ENCODE peak calls at places on chromosome 22, in six cellular contexts. F is fibroblast of lung, C is H1, B is neural progenitor cell, V is A549, P is mammary epithelial cell. X is an unnamed sample.

GRCh38 chr22:40436460-40437431 is 66.4 kb downstream of the SGSM3 start:
- DNase-seq in F (peak; percentile 80), C (no peak), B (peak; percentile 68), V (peak; percentile 70), P (peak; percentile 44), X (peak; percentile 70)

GRCh38 chr22:35452351-35452781 is 52.4 kb downstream of the MCM5 start:
- DNase-seq in F (no peak), C (no peak), B (no peak), V (no peak), P (no peak), X (no peak)

GRCh38 chr22:40676644-40677043 is 2.6 kb upstream of the MCHR1 start:
- DNase-seq in F (no peak), C (no peak), B (no peak), V (no peak), P (peak; percentile 74), X (no peak)

GRCh38 chr22:39994046-39994565 is 648 bp upstream of the FAM83F start:
- DNase-seq in F (no peak), C (no peak), B (no peak), V (no peak), P (no peak), X (no peak)

GRCh38 chr22:46064966-46065666 is 85.2 kb upstream of the PPARA start:
- DNase-seq in F (peak; percentile 51), C (no peak), B (no peak), V (no peak), P (peak; percentile 58), X (no peak)

GRCh38 chr22:17085277-17086091 is 684 bp downstream of the IL17RA start:
- DNase-seq in F (peak; percentile 4), C (no peak), B (peak; percentile 48), V (no peak), P (peak; percentile 21), X (no peak)

GRCh38 chr22:47918276-47918928 is 1156.0 kb downstream of the TBC1D22A start:
- DNase-seq in F (no peak), C (no peak), B (no peak), V (no peak), P (no peak), X (no peak)

GRCh38 chr22:43313497-43314474 is 29.4 kb downstream of the SCUBE1 start:
- DNase-seq in F (no peak), C (no peak), B (peak; percentile 28), V (no peak), P (no peak), X (no peak)

GRCh38 chr22:17631076-17631565 is 2.6 kb upstream of the ATP6V1E1 start:
- DNase-seq in F (no peak), C (no peak), B (no peak), V (no peak), P (no peak), X (no peak)

GRCh38 chr22:47009304-47010101 is 247.1 kb downstream of the TBC1D22A start:
- DNase-seq in F (no peak), C (no peak), B (no peak), V (no peak), P (no peak), X (no peak)

GRCh38 chr22:41405588-41405987 is 23.8 kb downstream of the TEF start:
- DNase-seq in F (no peak), C (no peak), B (no peak), V (no peak), P (no peak), X (no peak)

GRCh38 chr22:30609260-30610185 is 2.5 kb downstream of the TCN2 start:
- DNase-seq in F (peak; percentile 88), C (no peak), B (no peak), V (peak; percentile 59), P (peak; percentile 89), X (peak; percentile 82)

GRCh38 chr22:39778055-39778454 is 115.5 kb downstream of the ENTHD1 start:
- DNase-seq in F (no peak), C (no peak), B (no peak), V (no peak), P (no peak), X (no peak)

GRCh38 chr22:35894937-35895708 is 133.5 kb downstream of the RBFOX2 start:
- DNase-seq in F (peak; percentile 95), C (no peak), B (peak; percentile 17), V (peak; percentile 37), P (peak; percentile 99), X (no peak)

GRCh38 chr22:34502821-34503220 is 563.1 kb upstream of the ISX start:
- DNase-seq in F (no peak), C (no peak), B (no peak), V (no peak), P (peak; percentile 85), X (no peak)

GRCh38 chr22:49853981-49854791 is 542 bp downstream of the ZBED4 start:
- DNase-seq in F (peak; percentile 27), C (no peak), B (peak; percentile 68), V (peak; percentile 21), P (peak; percentile 29), X (peak; percentile 51)

GRCh38 chr22:36741204-36741793 is 34.6 kb downstream of the IFT27 start:
- DNase-seq in F (peak; percentile 10), C (no peak), B (peak; percentile 30), V (peak; percentile 36), P (no peak), X (no peak)

GRCh38 chr22:27588273-27588672 is 213.3 kb downstream of the MN1 start:
- DNase-seq in F (no peak), C (no peak), B (no peak), V (no peak), P (no peak), X (no peak)

GRCh38 chr22:48781391-48781790 is 1046.3 kb downstream of the BRD1 start:
- DNase-seq in F (no peak), C (no peak), B (no peak), V (no peak), P (no peak), X (no peak)

GRCh38 chr22:43411981-43412807 is at the start of gene MPPED1:
- DNase-seq in F (no peak), C (no peak), B (peak; percentile 65), V (no peak), P (no peak), X (no peak)

GRCh38 chr22:39348909-39349505 is 784 bp upstream of the SYNGR1 start:
- DNase-seq in F (no peak), C (no peak), B (peak; percentile 25), V (no peak), P (no peak), X (no peak)

GRCh38 chr22:38570841-38571364 is 920 bp upstream of the DMC1 start:
- DNase-seq in F (no peak), C (no peak), B (peak; percentile 70), V (peak; percentile 28), P (peak; percentile 43), X (no peak)

GRCh38 chr22:40855104-40855959 is 1.1 kb downstream of the ST13 start:
- DNase-seq in F (peak; percentile 29), C (no peak), B (peak; percentile 8), V (no peak), P (peak; percentile 35), X (no peak)

DNA sequence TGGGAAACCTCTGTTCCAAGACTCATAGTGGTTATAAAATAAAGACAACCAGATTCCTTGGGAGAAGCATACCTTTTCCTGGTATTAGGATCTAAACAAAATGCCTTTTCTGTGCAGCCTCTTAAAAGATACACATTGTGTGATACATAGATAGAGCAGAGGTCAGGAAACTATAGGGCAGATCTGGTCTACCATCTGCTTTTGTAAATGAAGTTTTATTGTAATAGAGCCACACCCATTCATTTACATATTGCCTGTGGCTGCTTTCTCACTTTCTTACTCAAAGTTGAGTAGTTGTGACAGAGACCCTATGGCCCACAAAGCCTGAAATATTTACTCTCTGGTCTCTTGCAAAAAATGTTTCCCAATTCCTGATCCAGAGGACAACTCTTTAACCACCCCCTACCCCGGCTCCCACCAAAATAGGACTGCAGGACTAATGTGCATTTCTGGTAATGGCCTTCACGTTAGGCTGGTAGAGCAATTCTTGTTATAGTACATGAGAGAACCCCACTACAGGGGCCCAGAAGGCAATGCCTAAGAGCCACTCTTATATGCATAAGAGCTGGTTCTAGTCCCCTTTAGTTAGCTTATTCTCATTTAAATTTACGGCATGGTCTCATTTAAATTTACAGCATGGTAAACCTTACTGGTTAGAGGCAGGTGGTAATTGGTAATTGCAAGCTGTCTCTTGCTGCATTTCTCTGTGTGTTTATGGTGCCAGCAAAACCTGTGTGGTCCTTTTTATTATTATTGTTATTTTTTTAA is 76.8 kb upstream of the YWHAH start:
- DNase-seq in F (no peak), C (no peak), B (no peak), V (no peak), P (no peak), X (no peak)
- H3K4me2 ChIP-seq in F (no peak overlapping the region), C (peak overlapping the region; percentile 15), B (no peak overlapping the region), V (no peak overlapping the region), P (no peak overlapping the region), X (no peak overlapping the region)

DNA sequence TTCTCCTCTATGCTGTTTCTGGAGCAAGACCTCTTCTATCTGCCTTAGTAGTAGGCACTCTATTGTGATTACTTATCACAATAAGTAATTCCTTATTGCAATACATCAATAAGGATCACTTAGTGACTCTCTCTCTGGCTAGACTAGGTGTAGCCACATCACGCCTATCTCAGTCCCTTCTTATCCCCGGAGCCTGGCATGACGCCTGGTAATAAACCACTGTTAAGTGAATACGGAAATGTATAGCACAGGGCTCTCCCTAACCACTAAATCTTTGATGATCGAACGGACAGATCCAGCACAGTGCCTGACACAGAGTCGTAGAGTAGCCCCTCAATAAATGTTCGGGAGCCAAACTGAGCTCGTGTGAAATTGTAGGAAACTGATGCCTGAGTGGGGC is 143.3 kb downstream of the FBXO7 start:
- DNase-seq in F (peak; percentile 26), C (no peak), B (no peak), V (no peak), P (no peak), X (no peak)
- H3K4me2 ChIP-seq in F (no peak overlapping the region), C (no peak overlapping the region), B (no peak overlapping the region), V (no peak overlapping the region), P (no peak overlapping the region), X (no peak overlapping the region)

DNA sequence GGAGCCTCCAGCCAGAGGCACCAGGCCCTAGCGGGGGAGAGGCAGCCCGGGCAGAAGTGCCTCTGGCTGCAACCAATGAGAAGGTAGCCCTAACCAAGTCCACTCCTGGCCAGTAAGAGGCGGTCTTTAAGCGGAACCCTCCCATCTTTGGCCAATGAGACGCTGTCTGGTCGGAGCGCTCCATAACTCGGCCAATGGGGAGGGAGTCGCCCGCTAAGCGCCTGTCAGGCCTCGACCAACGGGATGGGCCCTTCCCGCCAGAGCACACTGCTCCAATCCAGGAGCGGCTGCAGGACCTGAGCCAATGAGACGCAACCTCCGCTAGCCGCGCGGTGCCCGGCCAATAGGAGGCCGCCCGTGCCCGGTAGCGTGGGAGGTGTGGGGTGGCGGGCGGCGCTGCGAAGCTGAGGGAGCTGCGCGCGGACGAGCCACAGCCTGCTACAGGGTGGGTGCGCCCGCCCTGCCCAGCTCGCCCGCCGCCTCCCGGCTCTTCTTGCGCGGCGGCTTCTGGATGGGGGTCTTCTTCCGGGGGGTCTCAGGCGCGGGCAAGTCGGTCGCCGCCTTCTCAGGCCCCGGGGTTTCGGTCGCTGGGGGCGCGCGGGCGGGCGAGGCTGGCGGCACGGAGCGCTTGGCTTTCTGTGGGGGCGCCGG is 12.6 kb downstream of the SCARF2 start:
- DNase-seq in F (no peak), C (no peak), B (peak; percentile 4), V (peak; percentile 27), P (no peak), X (no peak)
- H3K4me2 ChIP-seq in F (no peak overlapping the region), C (no peak overlapping the region), B (no peak overlapping the region), V (no peak overlapping the region), P (no peak overlapping the region), X (no peak overlapping the region)

GRCh38 chr22:22178566-22178965 is 66.0 kb upstream of the VPREB1 start:
- DNase-seq in F (no peak), C (no peak), B (no peak), V (no peak), P (no peak), X (no peak)
- H3K4me2 ChIP-seq in F (no peak overlapping the region), C (no peak overlapping the region), B (no peak overlapping the region), V (no peak overlapping the region), P (no peak overlapping the region), X (no peak overlapping the region)